ENCODE peak calls at places on chromosomes 13 and 19, in five cellular contexts. N is kidney, A is hypothalamus, L is AG10803, D is activated T-cell treated with anti-CD3 and anti-CD28 coated beads for 24 hours. E is an unnamed sample.

GRCh38 chr19:50488795-50489194 is 12.1 kb upstream of the GARIN5A start:
- DNase-seq in A (no peak), L (no peak), D (no peak), N (peak), E (no peak)

GRCh38 chr13:41645313-41645712 is 188.0 kb downstream of the RGCC start:
- DNase-seq in A (no peak), D (no peak), L (peak), N (peak), E (no peak)

GRCh38 chr13:28501547-28501946 is 6.6 kb upstream of the FLT1 start:
- DNase-seq in L (no peak), A (no peak), D (no peak), N (no peak), E (no peak)

GRCh38 chr19:39840492-39840891 is 5.7 kb downstream of the FBL start:
- DNase-seq in A (no peak), N (no peak), L (no peak), D (no peak), E (no peak)

GRCh38 chr19:19217110-19217509 is 5.4 kb downstream of the NCAN start:
- DNase-seq in A (no peak), L (peak), N (no peak), D (no peak), E (no peak)

GRCh38 chr19:5691205-5691929 is 1.3 kb downstream of the RPL36 start:
- DNase-seq in L (peak), N (peak), A (no peak), D (peak), E (no peak)

GRCh38 chr13:110070511-110071120 is 236.3 kb downstream of the COL4A1 start:
- DNase-seq in L (peak), N (no peak), A (no peak), D (no peak), E (no peak)

GRCh38 chr19:6464070-6464873 is at the start of gene CRB3:
- DNase-seq in N (peak), L (no peak), D (no peak), A (no peak), E (no peak)

GRCh38 chr19:44988896-44989563 is 12.2 kb upstream of the RELB start:
- DNase-seq in D (peak), A (no peak), L (peak), N (peak), E (no peak)

GRCh38 chr13:73465629-73465974 is 406.8 kb downstream of the KLF5 start:
- DNase-seq in D (no peak), L (peak), A (no peak), N (no peak), E (no peak)

GRCh38 chr19:17328517-17329060 is 6.1 kb downstream of the ANO8 start:
- DNase-seq in A (no peak), N (no peak), D (no peak), L (no peak), E (no peak)

GRCh38 chr19:1883784-1884183 is 1.5 kb downstream of the ABHD17A start:
- DNase-seq in A (no peak), N (no peak), D (no peak), L (no peak), E (no peak)

GRCh38 chr13:99347335-99347878 is 40.2 kb upstream of the GPR183 start:
- DNase-seq in D (no peak), A (no peak), N (no peak), L (no peak), E (no peak)

GRCh38 chr19:13796301-13797057 is 1.2 kb downstream of the ZSWIM4 start:
- DNase-seq in A (no peak), D (no peak), N (peak), L (peak), E (no peak)

GRCh38 chr13:40069173-40070044 is 413.9 kb downstream of the COG6 start:
- DNase-seq in A (peak), L (peak), N (peak), D (peak), E (peak)

GRCh38 chr13:100659578-100659977 is 15.0 kb downstream of the TMTC4 start:
- DNase-seq in N (no peak), L (no peak), D (no peak), A (no peak), E (no peak)